ENCODE peak calls at places on chromosomes 5 and 9, in four cellular contexts. K, X, Y and R are unnamed samples.

GRCh38 chr9:18473551-18474279 is at the start of gene ADAMTSL1:
- DNase-seq in K (no peak), X (peak; percentile 75), Y (peak; percentile 92), R (peak; percentile 84)

GRCh38 chr9:34899535-34900158 is 58.4 kb upstream of the PHF24 start:
- DNase-seq in K (peak; percentile 72), X (peak; percentile 88), Y (peak; percentile 48), R (peak; percentile 77)

GRCh38 chr9:23492126-23493002 is 333.7 kb downstream of the ELAVL2 start:
- DNase-seq in K (peak; percentile 6), X (peak; percentile 73), Y (peak; percentile 33), R (peak; percentile 54)

GRCh38 chr5:59608745-59609144 is 284.8 kb downstream of the PDE4D start:
- DNase-seq in K (no peak), X (no peak), Y (no peak), R (no peak)

GRCh38 chr5:139637438-139638089 is 10.6 kb upstream of the CXXC5 start:
- DNase-seq in K (peak; percentile 81), X (peak; percentile 93), Y (peak; percentile 55), R (peak; percentile 82)

GRCh38 chr9:81237565-81238231 is 451.6 kb downstream of the TLE1 start:
- DNase-seq in K (no peak), X (no peak), Y (no peak), R (no peak)

GRCh38 chr5:156631005-156631404 is 219.1 kb upstream of the PPP1R2B start:
- DNase-seq in K (no peak), X (no peak), Y (no peak), R (no peak)

GRCh38 chr9:124725068-124725452 is 46.1 kb downstream of the NR6A1 start:
- DNase-seq in K (no peak), X (no peak), Y (peak; percentile 50), R (no peak)

GRCh38 chr5:40240111-40240510 is 439.6 kb upstream of the PTGER4 start:
- DNase-seq in K (no peak), X (no peak), Y (no peak), R (peak; percentile 64)

GRCh38 chr5:1006656-1007071 is 1.9 kb upstream of the NKD2 start:
- DNase-seq in K (no peak), X (no peak), Y (no peak), R (no peak)

GRCh38 chr9:125401317-125401716 is 139.7 kb downstream of the GAPVD1 start:
- DNase-seq in K (no peak), X (no peak), Y (peak; percentile 26), R (no peak)

GRCh38 chr9:91946825-91947224 is 3.2 kb downstream of the ROR2 start:
- DNase-seq in K (no peak), X (no peak), Y (no peak), R (peak; percentile 28)

GRCh38 chr9:121604242-121604641 is 47.2 kb upstream of the DAB2IP start:
- DNase-seq in K (no peak), X (no peak), Y (no peak), R (no peak)

GRCh38 chr5:23139338-23140171 is 286.4 kb upstream of the CDH12 start:
- DNase-seq in K (no peak), X (peak; percentile 14), Y (peak; percentile 50), R (no peak)

GRCh38 chr5:21594566-21594965 is 1258.6 kb downstream of the CDH12 start:
- DNase-seq in K (no peak), X (no peak), Y (no peak), R (no peak)